ENCODE peak calls at places on chromosome 10, in seven cellular contexts. N, O, Q, F, B, X and U are unnamed samples.

GRCh38 chr10:17961551-17962422 is 10.1 kb downstream of the SLC39A12 start:
- DNase-seq in N (peak), O (no peak), Q (no peak), F (no peak), B (no peak), X (no peak), U (no peak)

GRCh38 chr10:6347391-6347951 is 144.7 kb downstream of the PFKFB3 start:
- DNase-seq in N (no peak), O (no peak), Q (no peak), F (no peak), B (no peak), X (no peak), U (peak)

GRCh38 chr10:124025638-124026336 is 67.6 kb downstream of the CHST15 start:
- DNase-seq in N (no peak), O (peak), Q (peak), F (no peak), B (no peak), X (no peak), U (no peak)

GRCh38 chr10:4151466-4151865 is 366.5 kb upstream of the KLF6 start:
- DNase-seq in N (no peak), O (no peak), Q (no peak), F (no peak), B (no peak), X (no peak), U (no peak)

GRCh38 chr10:4074559-4075407 is 289.8 kb upstream of the KLF6 start:
- DNase-seq in N (no peak), O (no peak), Q (no peak), F (peak), B (no peak), X (no peak), U (no peak)

GRCh38 chr10:18860591-18861205 is 187.9 kb upstream of the MALRD1 start:
- DNase-seq in N (no peak), O (no peak), Q (no peak), F (no peak), B (no peak), X (no peak), U (no peak)

GRCh38 chr10:114811769-114812353 is 9.7 kb upstream of the FHIP2A start:
- DNase-seq in N (no peak), O (no peak), Q (no peak), F (no peak), B (no peak), X (no peak), U (no peak)

GRCh38 chr10:110077436-110078120 is 69.8 kb downstream of the ADD3 start:
- DNase-seq in N (no peak), O (no peak), Q (peak), F (no peak), B (no peak), X (no peak), U (no peak)

GRCh38 chr10:79028456-79029010 is 40.2 kb upstream of the ZMIZ1 start:
- DNase-seq in N (no peak), O (no peak), Q (no peak), F (no peak), B (no peak), X (no peak), U (peak)

GRCh38 chr10:124032982-124033886 is 60.2 kb downstream of the CHST15 start:
- DNase-seq in N (peak), O (no peak), Q (no peak), F (no peak), B (no peak), X (no peak), U (no peak)

GRCh38 chr10:73226663-73227062 is 20.4 kb downstream of the DNAJC9 start:
- DNase-seq in N (no peak), O (no peak), Q (no peak), F (no peak), B (no peak), X (no peak), U (no peak)

GRCh38 chr10:91816986-91817385 is 18.8 kb downstream of the TNKS2 start:
- DNase-seq in N (no peak), O (no peak), Q (no peak), F (no peak), B (no peak), X (no peak), U (no peak)

GRCh38 chr10:14798631-14799030 is 23.9 kb upstream of the FAM107B start:
- DNase-seq in N (no peak), O (no peak), Q (no peak), F (no peak), B (no peak), X (no peak), U (no peak)

GRCh38 chr10:49094707-49095106 is 20.6 kb downstream of the VSTM4 start:
- DNase-seq in N (no peak), O (no peak), Q (no peak), F (no peak), B (no peak), X (no peak), U (no peak)

GRCh38 chr10:9331583-9332008 is 1277.1 kb downstream of the GATA3 start:
- DNase-seq in N (peak), O (no peak), Q (peak), F (no peak), B (no peak), X (no peak), U (peak)

GRCh38 chr10:128047991-128048826 is 78.0 kb downstream of the MKI67 start:
- DNase-seq in N (no peak), O (peak), Q (peak), F (peak), B (no peak), X (no peak), U (no peak)

GRCh38 chr10:75662715-75663114 is 231.3 kb downstream of the LRMDA start:
- DNase-seq in N (peak), O (peak), Q (no peak), F (no peak), B (no peak), X (no peak), U (no peak)

GRCh38 chr10:23362879-23363787 is 18.5 kb upstream of the C10orf67 start:
- DNase-seq in N (no peak), O (no peak), Q (no peak), F (no peak), B (no peak), X (no peak), U (peak)

GRCh38 chr10:33331020-33331557 is 3.4 kb downstream of the NRP1 start:
- DNase-seq in N (no peak), O (no peak), Q (no peak), F (no peak), B (no peak), X (no peak), U (no peak)

GRCh38 chr10:31829776-31830175 is 98.9 kb downstream of the ARHGAP12 start:
- DNase-seq in N (no peak), O (no peak), Q (no peak), F (no peak), B (no peak), X (no peak), U (no peak)

GRCh38 chr10:101011517-101012423 is 12.2 kb downstream of the LZTS2 start:
- DNase-seq in N (no peak), O (no peak), Q (no peak), F (no peak), B (no peak), X (no peak), U (no peak)